ENCODE peak calls at places on chromosomes 4 and X, in six cellular contexts. A is fibroblast of mammary gland, R is H1, H is natural killer cell, J is kidney epithelial cell, Q is A549. W is an unnamed sample.

GRCh38 chr4:152909901-152910300 is 26.2 kb upstream of the FHDC1 start:
- DNase-seq in A (no peak), R (no peak), H (no peak), J (no peak), Q (no peak), W (no peak)

GRCh38 chr4:8915201-8916200 is 43.9 kb upstream of the HMX1 start:
- DNase-seq in A (no peak), R (no peak), H (peak), J (no peak), Q (no peak), W (peak)

GRCh38 chrX:149470960-149471359 is 34.1 kb downstream of the IDS start:
- DNase-seq in A (peak), R (peak), H (peak), J (no peak), Q (peak), W (peak)

GRCh38 chr4:20192754-20193521 is 58.8 kb upstream of the SLIT2 start:
- DNase-seq in A (peak), R (no peak), H (no peak), J (peak), Q (no peak), W (no peak)

GRCh38 chr4:77104405-77105292 is 28.9 kb upstream of the CCNI start:
- DNase-seq in A (peak), R (no peak), H (no peak), J (no peak), Q (no peak), W (peak)

GRCh38 chrX:17779434-17779833 is 42.1 kb downstream of the SCML1 start:
- DNase-seq in A (no peak), R (no peak), H (no peak), J (no peak), Q (no peak), W (no peak)

GRCh38 chr4:6612961-6613675 is 27.4 kb upstream of the MRFAP1 start:
- DNase-seq in A (no peak), R (no peak), H (no peak), J (no peak), Q (no peak), W (no peak)

GRCh38 chrX:7972586-7972985 is 45.4 kb upstream of the PNPLA4 start:
- DNase-seq in A (peak), R (no peak), H (no peak), J (no peak), Q (no peak), W (no peak)

GRCh38 chr4:128286474-128287158 is 997 bp downstream of the PGRMC2 start:
- DNase-seq in A (peak), R (no peak), H (no peak), J (no peak), Q (peak), W (no peak)

GRCh38 chrX:36414056-36414455 is 494.5 kb downstream of the CFAP47 start:
- DNase-seq in A (no peak), R (no peak), H (no peak), J (peak), Q (no peak), W (no peak)

GRCh38 chrX:136525738-136526606 is 6.0 kb upstream of the VGLL1 start:
- DNase-seq in A (peak), R (no peak), H (no peak), J (peak), Q (peak), W (no peak)

GRCh38 chr4:80259012-80259411 is 7.5 kb upstream of the FGF5 start:
- DNase-seq in A (no peak), R (no peak), H (no peak), J (no peak), Q (no peak), W (no peak)

GRCh38 chr4:142840516-142841123 is 5.5 kb downstream of the INPP4B start:
- DNase-seq in A (peak), R (no peak), H (no peak), J (no peak), Q (peak), W (no peak)

GRCh38 chrX:110123331-110123782 is 120.4 kb downstream of the TMEM164 start:
- DNase-seq in A (peak), R (no peak), H (no peak), J (no peak), Q (peak), W (no peak)

GRCh38 chr4:89303177-89303576 is 4.4 kb downstream of the GPRIN3 start:
- DNase-seq in A (no peak), R (no peak), H (no peak), J (no peak), Q (peak), W (no peak)

GRCh38 chr4:152138451-152138850 is 377.6 kb upstream of the GATB start:
- DNase-seq in A (no peak), R (no peak), H (no peak), J (no peak), Q (no peak), W (no peak)

GRCh38 chr4:38488891-38489861 is 174.8 kb upstream of the KLF3 start:
- DNase-seq in A (no peak), R (no peak), H (no peak), J (no peak), Q (no peak), W (no peak)
- TF ChIP-seq CTCF in A (no peak), R (no peak), H (no peak), J (no peak), Q (no peak), W (no peak)

DNA sequence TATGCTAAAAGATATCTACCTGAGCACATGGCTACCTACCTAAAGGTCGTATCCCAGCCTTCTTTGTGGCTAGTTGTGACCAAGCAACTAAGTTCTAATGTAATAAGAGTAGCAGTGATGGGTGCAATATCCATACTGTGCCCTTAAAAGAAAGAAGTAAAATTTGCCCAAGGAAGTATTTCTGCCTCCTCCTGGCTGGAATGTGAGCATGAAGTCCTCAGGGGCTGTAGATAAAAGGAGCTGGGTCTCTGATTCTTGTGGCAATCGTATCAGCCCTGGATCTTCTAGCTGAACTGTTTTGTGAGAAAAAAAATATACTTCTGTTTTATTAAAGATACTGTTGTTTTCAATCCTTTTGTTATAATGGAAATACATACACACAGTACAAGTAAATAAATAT is 217.4 kb downstream of the GPAT3 start:
- DNase-seq in A (no peak), R (no peak), H (no peak), J (no peak), Q (no peak), W (no peak)
- TF ChIP-seq CTCF in A (no peak), R (peak), H (no peak), J (no peak), Q (no peak), W (no peak)

GRCh38 chr4:94519019-94519418 is 67.3 kb downstream of the PDLIM5 start:
- DNase-seq in A (no peak), R (no peak), H (no peak), J (no peak), Q (no peak), W (no peak)
- TF ChIP-seq CTCF in A (no peak), R (no peak), H (no peak), J (no peak), Q (no peak), W (no peak)

GRCh38 chr4:47930971-47931804 is 16.8 kb upstream of the NFXL1 start:
- DNase-seq in A (peak), R (no peak), H (no peak), J (no peak), Q (no peak), W (no peak)

GRCh38 chr4:47929682-47930201 is 15.4 kb upstream of the NFXL1 start:
- DNase-seq in A (no peak), R (no peak), H (no peak), J (no peak), Q (no peak), W (no peak)

DNA sequence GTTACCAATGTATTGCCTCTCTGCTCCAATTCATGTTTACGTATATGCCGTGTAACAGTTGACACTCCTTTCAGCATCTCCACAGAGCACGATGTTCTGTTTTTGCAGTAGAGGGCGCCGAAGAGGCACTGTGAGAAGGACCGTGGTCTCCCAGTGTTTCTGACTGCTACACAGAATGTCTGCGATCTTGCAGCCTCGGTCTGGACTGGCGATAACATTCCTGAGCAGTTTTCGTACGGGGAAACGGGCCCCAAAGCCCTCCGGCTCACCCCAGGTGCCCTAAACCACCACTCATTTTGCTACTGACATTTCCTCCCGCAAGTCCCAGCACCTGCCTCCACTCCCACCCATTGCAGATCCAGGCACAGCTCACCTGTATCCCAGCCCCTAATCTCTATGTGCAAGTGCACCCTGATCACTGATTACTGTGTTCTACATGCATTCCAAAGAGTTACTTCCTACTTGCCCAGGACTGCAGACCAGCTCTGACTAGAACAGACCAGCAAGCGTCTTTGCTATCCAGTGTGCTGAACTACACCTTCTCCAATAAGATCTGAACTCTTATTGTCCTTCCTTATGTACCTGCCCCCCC is 12.4 kb upstream of the NFXL1 start:
- DNase-seq in A (peak), R (no peak), H (peak), J (no peak), Q (peak), W (peak)
- TF ChIP-seq CTCF in A (peak), R (peak), H (peak), J (peak), Q (no peak), W (peak)

GRCh38 chr4:126916626-126917140 is 716.1 kb upstream of the INTU start:
- DNase-seq in A (peak), R (no peak), H (no peak), J (no peak), Q (no peak), W (no peak)
- TF ChIP-seq CTCF in A (peak), R (no peak), H (no peak), J (no peak), Q (no peak), W (no peak)

GRCh38 chr4:112942077-112942476 is 107.4 kb upstream of the ANK2 start:
- DNase-seq in A (no peak), R (no peak), H (no peak), J (no peak), Q (peak), W (no peak)
- TF ChIP-seq CTCF in A (no peak), R (peak), H (no peak), J (no peak), Q (no peak), W (no peak)

GRCh38 chr4:111847256-111848108 is 297.8 kb upstream of the FAM241A start:
- DNase-seq in A (peak), R (no peak), H (no peak), J (no peak), Q (no peak), W (no peak)
- TF ChIP-seq CTCF in A (peak), R (peak), H (no peak), J (peak), Q (no peak), W (peak)